ENCODE peak calls at places on chromosome 22, in ten cellular contexts. D is fibroblast of lung, I is cardiac fibroblast, T is WTC11, B is endothelial cell of umbilical vein, U is RWPE2, H is psoas muscle, A is Peyer's patch, V is endothelial cell, O is sigmoid colon. Y is an unnamed sample.

GRCh38 chr22:19801340-19802000 is 40.9 kb downstream of the TBX1 start:
- DNase-seq in B (no peak), T (no peak), I (no peak), A (no peak), V (no peak), O (no peak), H (no peak), U (no peak), D (no peak), Y (no peak)

GRCh38 chr22:20567371-20567847 is 60.0 kb downstream of the MED15 start:
- DNase-seq in V (no peak), O (no peak), U (no peak), B (no peak), D (no peak), H (no peak), A (no peak), T (no peak), I (peak), Y (no peak)

GRCh38 chr22:39130892-39131855 is 21.3 kb downstream of the CBX7 start:
- DNase-seq in O (peak), D (no peak), A (no peak), T (no peak), H (no peak), U (no peak), I (no peak), V (no peak), B (no peak), Y (peak)

GRCh38 chr22:41868556-41868955 is 35.7 kb downstream of the SREBF2 start:
- DNase-seq in V (no peak), H (no peak), I (no peak), O (no peak), T (no peak), U (no peak), B (no peak), D (no peak), A (no peak), Y (no peak)

GRCh38 chr22:34105461-34106062 is 185.3 kb upstream of the LARGE1 start:
- DNase-seq in V (peak), B (no peak), I (peak), A (peak), T (peak), D (no peak), O (peak), H (peak), U (no peak), Y (peak)

GRCh38 chr22:20406686-20407408 is 12.9 kb downstream of the ZNF74 start:
- DNase-seq in D (no peak), B (no peak), O (no peak), V (no peak), U (peak), A (no peak), H (no peak), I (no peak), T (no peak), Y (no peak)

GRCh38 chr22:41446057-41446501 is 522 bp downstream of the TOB2 start:
- DNase-seq in V (peak), H (peak), A (no peak), U (peak), O (peak), I (no peak), T (peak), B (peak), D (no peak), Y (peak)

GRCh38 chr22:29343313-29343805 is 27.9 kb upstream of the RASL10A start:
- DNase-seq in H (no peak), B (no peak), I (peak), V (no peak), D (peak), T (no peak), O (peak), U (no peak), A (no peak), Y (peak)

GRCh38 chr22:28930357-28931007 is 47.1 kb downstream of the ZNRF3 start:
- DNase-seq in H (no peak), B (peak), I (peak), U (no peak), D (no peak), V (no peak), O (no peak), A (no peak), T (no peak), Y (no peak)

GRCh38 chr22:24207264-24208011 is 26.2 kb downstream of the SUSD2 start:
- DNase-seq in A (no peak), B (peak), U (no peak), T (no peak), H (no peak), V (no peak), O (no peak), I (peak), D (no peak), Y (no peak)

GRCh38 chr22:48436201-48436931 is 1391.3 kb downstream of the BRD1 start:
- DNase-seq in A (no peak), U (no peak), O (no peak), V (no peak), D (no peak), I (no peak), T (no peak), B (no peak), H (no peak), Y (no peak)

GRCh38 chr22:26394787-26395186 is 34.3 kb upstream of the ASPHD2 start:
- DNase-seq in D (no peak), A (no peak), O (no peak), V (no peak), B (peak), U (no peak), H (no peak), I (no peak), T (no peak), Y (no peak)

GRCh38 chr22:27113211-27114030 is 456.0 kb downstream of the MIAT start:
- DNase-seq in H (peak), O (peak), D (peak), B (peak), V (no peak), A (peak), U (no peak), I (peak), T (no peak), Y (peak)

GRCh38 chr22:30116362-30117117 is 36.3 kb downstream of the HORMAD2 start:
- DNase-seq in U (no peak), D (peak), I (peak), T (no peak), O (no peak), V (no peak), A (no peak), B (no peak), H (no peak), Y (no peak)

GRCh38 chr22:17921871-17922821 is 102.2 kb downstream of the MICAL3 start:
- DNase-seq in A (no peak), O (no peak), B (no peak), I (no peak), T (peak), H (no peak), U (no peak), V (no peak), D (no peak), Y (no peak)

GRCh38 chr22:50242406-50242949 is 2.3 kb downstream of the TUBGCP6 start:
- DNase-seq in D (no peak), B (no peak), T (no peak), I (no peak), A (no peak), V (no peak), O (no peak), H (no peak), U (no peak), Y (no peak)

GRCh38 chr22:45008853-45009751 is 703 bp downstream of the PHF21B start:
- DNase-seq in U (no peak), V (peak), O (no peak), A (no peak), I (peak), B (no peak), H (peak), T (peak), D (no peak), Y (no peak)

GRCh38 chr22:27987557-27987956 is 68.5 kb upstream of the PITPNB start:
- DNase-seq in V (no peak), U (no peak), I (peak), B (no peak), D (peak), H (no peak), O (peak), T (no peak), A (no peak), Y (no peak)

GRCh38 chr22:41479671-41480396 is 10.9 kb downstream of the ACO2 start:
- DNase-seq in A (no peak), B (no peak), U (no peak), O (no peak), D (peak), V (no peak), I (peak), T (peak), H (no peak), Y (no peak)

GRCh38 chr22:20645954-20646353 is 128.0 kb upstream of the SERPIND1 start:
- DNase-seq in I (no peak), H (no peak), A (no peak), D (no peak), O (no peak), V (no peak), T (no peak), B (no peak), U (no peak), Y (no peak)

DNA sequence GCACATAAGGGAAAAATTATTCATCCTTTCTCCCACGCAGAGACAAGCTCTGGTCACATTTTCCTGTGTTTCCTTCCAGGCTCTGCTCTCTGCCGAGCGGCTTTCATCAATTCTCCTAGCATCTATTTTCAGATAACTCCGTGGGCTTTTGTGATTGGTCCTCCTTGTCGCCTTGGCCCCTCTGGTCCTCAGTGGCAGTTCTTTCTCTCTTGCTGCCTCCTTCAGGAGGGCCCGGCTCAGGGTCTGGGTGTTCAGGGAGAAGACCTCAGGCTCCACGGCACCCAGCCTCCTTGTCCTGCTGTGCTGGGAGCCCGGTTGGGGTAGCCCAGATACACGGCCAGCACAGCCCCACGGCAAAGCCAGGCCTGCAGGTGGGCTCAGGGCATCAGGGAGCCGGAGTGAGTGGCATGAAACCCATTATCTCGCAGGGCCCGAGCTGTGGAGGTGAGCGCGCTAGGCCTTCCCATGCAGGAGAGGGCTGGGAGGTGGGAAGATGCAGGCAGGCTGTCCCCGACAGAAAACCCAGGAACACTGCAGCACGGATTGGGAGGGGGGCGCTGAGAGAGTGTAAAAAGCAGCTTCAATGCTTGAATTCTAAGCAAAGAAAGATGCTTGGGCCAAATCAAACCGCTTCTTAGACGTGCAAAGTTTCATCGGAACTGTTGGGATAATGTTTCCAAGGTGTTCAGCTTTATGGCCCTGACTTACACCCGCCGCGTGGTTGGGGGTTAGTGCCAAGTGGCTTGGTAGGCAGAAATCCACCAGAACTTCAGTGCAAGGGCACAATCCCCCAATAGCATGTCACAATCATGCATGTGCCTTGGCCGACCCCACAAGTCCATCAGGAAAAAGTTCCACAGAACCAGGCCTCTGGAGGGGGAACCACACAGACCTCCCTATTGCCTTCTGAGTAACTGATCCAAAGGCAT is 81.9 kb upstream of the WNT7B start:
- DNase-seq in A (no peak), I (no peak), B (no peak), T (peak), D (no peak), U (no peak), H (no peak), O (peak), V (no peak), Y (peak)
- TF ChIP-seq CTCF in A (no peak), I (no peak), B (no peak), T (no peak), D (no peak), U (no peak), H (no peak), O (no peak), V (no peak), Y (no peak)

DNA sequence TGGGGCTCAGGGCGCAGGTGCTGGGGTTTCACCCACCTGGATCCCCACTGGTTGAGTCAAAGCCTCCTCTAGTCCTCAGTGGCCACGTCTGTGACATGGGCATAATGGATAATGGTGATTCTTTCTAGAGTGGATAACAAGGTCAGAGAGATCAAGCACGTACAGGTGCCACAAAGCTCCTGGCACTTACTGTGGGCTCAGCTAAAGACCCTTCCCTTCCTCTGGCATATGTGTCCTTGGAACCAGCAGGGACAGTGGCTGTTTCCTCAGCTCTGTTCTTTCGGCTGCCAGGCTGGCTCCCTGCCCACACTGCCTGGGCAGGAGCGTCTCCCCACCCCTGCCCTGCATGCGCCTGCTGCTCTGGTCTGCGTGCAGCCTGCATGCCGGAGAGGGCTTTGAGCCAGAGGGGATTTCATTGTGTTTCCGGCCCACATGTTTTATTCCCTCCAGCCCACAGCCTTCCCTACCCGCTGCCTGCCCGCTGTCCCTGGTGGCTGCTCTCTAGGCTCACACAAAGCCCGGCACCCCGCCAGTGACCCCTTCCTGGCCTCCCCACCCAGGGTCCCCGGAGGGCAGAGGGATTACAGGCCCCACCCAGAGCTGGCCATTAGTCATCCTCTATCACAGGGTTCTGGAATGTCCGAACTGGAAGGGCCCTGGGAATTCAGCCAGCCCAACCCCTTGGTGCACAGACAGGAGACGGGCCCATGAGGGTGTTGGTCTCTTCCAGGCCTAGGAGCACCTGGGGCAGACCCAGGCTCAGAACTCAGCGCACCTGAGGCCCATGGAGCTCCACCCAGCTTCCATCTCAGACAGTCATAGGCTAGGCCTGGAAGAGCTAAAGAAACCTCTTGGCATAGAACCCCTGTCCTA is 55.3 kb upstream of the GCAT start:
- DNase-seq in D (peak), T (no peak), I (peak), V (no peak), B (peak), U (peak), O (peak), H (peak), A (peak), Y (peak)
- TF ChIP-seq CTCF in D (peak), T (no peak), I (peak), V (no peak), B (peak), U (no peak), O (peak), H (peak), A (no peak), Y (no peak)

GRCh38 chr22:43479962-43480361 is 68.1 kb downstream of the MPPED1 start:
- DNase-seq in U (no peak), T (no peak), I (no peak), H (no peak), A (peak), B (no peak), V (no peak), D (no peak), O (no peak), Y (no peak)

GRCh38 chr22:43482310-43482625 is 70.5 kb downstream of the MPPED1 start:
- DNase-seq in V (no peak), T (no peak), B (no peak), A (no peak), U (no peak), O (no peak), D (no peak), H (no peak), I (no peak), Y (no peak)

GRCh38 chr22:43483266-43483665 is 71.5 kb downstream of the MPPED1 start:
- DNase-seq in D (no peak), O (no peak), A (no peak), U (no peak), H (no peak), T (no peak), B (no peak), I (no peak), V (no peak), Y (no peak)

GRCh38 chr22:43483669-43484068 is 71.9 kb downstream of the MPPED1 start:
- DNase-seq in U (no peak), T (no peak), O (no peak), V (no peak), I (no peak), B (no peak), A (no peak), D (no peak), H (no peak), Y (no peak)

GRCh38 chr22:43481528-43482309 is 69.9 kb downstream of the MPPED1 start:
- DNase-seq in T (no peak), O (no peak), V (peak), H (no peak), D (no peak), A (no peak), U (no peak), B (no peak), I (no peak), Y (peak)
- TF ChIP-seq CTCF in T (no peak), O (no peak), V (no peak), H (no peak), D (no peak), A (no peak), U (no peak), B (no peak), I (no peak), Y (no peak)

DNA sequence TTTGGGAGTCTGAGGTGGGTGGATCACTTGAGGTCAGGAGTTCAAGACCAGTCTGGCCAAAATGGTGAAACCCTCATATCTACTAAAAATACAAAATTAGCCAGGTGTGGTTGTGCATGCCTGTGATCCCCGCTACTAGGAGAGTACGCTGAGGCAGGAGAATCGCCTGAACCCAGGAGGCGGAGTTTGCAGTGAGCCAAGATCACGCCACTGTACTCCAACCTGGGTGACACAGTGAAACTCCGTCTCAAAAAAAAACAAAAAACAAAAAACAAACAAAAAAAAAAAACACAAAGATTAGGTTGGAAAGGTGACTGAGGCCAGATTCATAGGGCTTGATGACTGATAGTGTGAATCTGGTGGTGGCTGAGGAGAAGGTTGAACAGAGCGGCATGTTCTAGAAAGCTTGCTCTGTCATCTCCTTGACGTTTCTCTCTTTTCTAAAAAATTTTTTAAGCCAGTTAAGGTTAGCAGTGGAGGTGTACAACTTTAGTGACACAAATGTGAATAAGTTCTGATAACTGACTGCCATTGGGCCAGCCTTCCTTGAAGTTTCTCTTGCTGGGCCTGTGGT is 40.9 kb downstream of the TXN2 start:
- DNase-seq in A (no peak), H (no peak), V (no peak), B (no peak), O (no peak), U (no peak), D (no peak), I (no peak), T (no peak), Y (no peak)
- TF ChIP-seq CTCF in A (no peak), H (no peak), V (no peak), B (no peak), O (no peak), U (no peak), D (no peak), I (no peak), T (no peak), Y (no peak)